ENCODE peak calls at places on chromosomes 4 and X, in ten cellular contexts. E is tibial artery, U is mucosa of descending colon, T is heart right ventricle, J is tibial nerve, R is lower leg skin, A is cardiac fibroblast, P is fibroblast of the aortic adventitia, S is adrenal gland, Y is heart left ventricle. Z is an unnamed sample.

GRCh38 chr4:53962516-53963225 is 101.7 kb downstream of the CHIC2 start:
- DNase-seq in S (no peak), T (no peak), P (peak; percentile 74), A (peak; percentile 77), J (no peak), Y (no peak), E (no peak), U (no peak), R (no peak), Z (peak; percentile 45)

GRCh38 chr4:2142630-2143427 is 83.7 kb downstream of the NAT8L start:
- DNase-seq in U (no peak), T (no peak), S (no peak), R (no peak), A (peak; percentile 8), Y (no peak), J (no peak), P (peak; percentile 25), E (no peak), Z (no peak)

GRCh38 chr4:85970535-85970934 is 389.3 kb downstream of the MAPK10 start:
- DNase-seq in S (no peak), Y (no peak), A (no peak), J (no peak), E (no peak), R (no peak), U (no peak), T (no peak), P (no peak), Z (no peak)

GRCh38 chr4:120536884-120537283 is 385.6 kb downstream of the PRDM5 start:
- DNase-seq in R (no peak), Y (no peak), U (no peak), T (no peak), S (no peak), J (no peak), E (no peak), P (no peak), A (no peak), Z (no peak)

GRCh38 chr4:155809835-155810234 is 51.0 kb downstream of the GUCY1B1 start:
- DNase-seq in P (peak; percentile 92), S (no peak), A (peak; percentile 95), U (no peak), Y (no peak), J (no peak), T (peak; percentile 10), E (no peak), R (no peak), Z (no peak)

GRCh38 chr4:15682340-15682725 is 706 bp downstream of the FAM200B start:
- DNase-seq in J (no peak), E (no peak), U (no peak), P (peak; percentile 48), S (no peak), Y (no peak), R (no peak), A (peak; percentile 71), T (no peak), Z (no peak)

GRCh38 chr4:5638316-5638715 is 70.0 kb downstream of the EVC2 start:
- DNase-seq in J (no peak), R (no peak), E (no peak), A (peak; percentile 91), T (no peak), Y (no peak), S (no peak), U (no peak), P (peak; percentile 75), Z (peak; percentile 44)

GRCh38 chr4:183962413-183962812 is 57.3 kb downstream of the STOX2 start:
- DNase-seq in A (no peak), R (no peak), P (no peak), S (no peak), J (no peak), T (no peak), Y (no peak), U (no peak), E (no peak), Z (no peak)

GRCh38 chrX:152958047-152958446 is 35.9 kb downstream of the PNMA5 start:
- DNase-seq in T (no peak), Y (no peak), R (no peak), J (no peak), U (no peak), A (no peak), P (no peak), E (no peak), S (no peak), Z (no peak)

DNA sequence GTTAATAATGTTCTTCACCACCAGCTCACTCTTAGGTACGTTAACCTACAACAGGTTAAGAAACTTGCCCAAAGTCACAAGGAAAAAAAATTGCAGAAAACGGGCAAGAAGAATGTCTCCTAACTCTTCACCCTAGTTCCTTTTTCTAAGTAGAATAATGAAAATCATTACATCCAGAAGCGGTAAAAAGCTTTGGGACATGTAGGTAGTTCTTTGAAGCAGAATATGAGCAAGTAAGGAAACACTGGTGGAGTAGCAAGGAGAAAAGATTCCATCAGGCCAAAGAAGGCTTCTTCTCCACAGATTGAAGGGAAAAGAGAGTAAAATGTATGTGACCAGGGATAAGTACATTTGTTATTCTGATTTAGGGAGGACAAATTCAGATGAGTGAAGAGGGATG is 4.1 kb downstream of the CAMK2D start:
- DNase-seq in Y (no peak), J (no peak), R (no peak), A (no peak), E (no peak), T (no peak), P (no peak), S (no peak), U (no peak), Z (no peak)
- H3K4me3 ChIP-seq in Y (no peak overlapping the region), J (no peak overlapping the region), R (no peak overlapping the region), A (no peak overlapping the region), E (no peak overlapping the region), T (no peak overlapping the region), P (peak overlapping the region; percentile 97), S (no peak overlapping the region), U (no peak overlapping the region), Z (no peak overlapping the region)

GRCh38 chr4:101237773-101238172 is 109.6 kb downstream of the PPP3CA start:
- DNase-seq in U (no peak), J (no peak), S (no peak), T (no peak), A (no peak), E (no peak), P (no peak), Y (no peak), R (no peak), Z (no peak)

GRCh38 chr4:101239685-101240084 is 107.6 kb downstream of the PPP3CA start:
- DNase-seq in R (no peak), S (no peak), P (no peak), Y (no peak), J (no peak), A (peak; percentile 23), T (no peak), U (no peak), E (no peak), Z (no peak)

GRCh38 chr4:101232074-101232776 is 115.1 kb downstream of the PPP3CA start:
- DNase-seq in J (peak; percentile 14), A (peak; percentile 92), T (peak; percentile 11), P (peak; percentile 90), S (peak; percentile 78), Y (peak; percentile 41), E (peak; percentile 28), U (no peak), R (peak; percentile 30), Z (no peak)

GRCh38 chr4:101238706-101239105 is 108.6 kb downstream of the PPP3CA start:
- DNase-seq in Y (no peak), S (no peak), R (no peak), P (peak; percentile 70), J (no peak), U (no peak), A (peak; percentile 77), E (no peak), T (no peak), Z (no peak)

GRCh38 chr4:101236097-101236496 is 111.2 kb downstream of the PPP3CA start:
- DNase-seq in U (no peak), E (no peak), S (no peak), R (no peak), J (no peak), T (no peak), P (no peak), Y (no peak), A (no peak), Z (no peak)
- TF ChIP-seq CTCF in U (no peak), E (no peak), S (no peak), R (no peak), J (no peak), T (no peak), P (no peak), Y (no peak), A (no peak), Z (no peak)

GRCh38 chr4:119044919-119045318 is 90.7 kb upstream of the MYOZ2 start:
- DNase-seq in J (no peak), T (no peak), E (no peak), Y (no peak), R (no peak), U (no peak), A (no peak), S (no peak), P (no peak), Z (no peak)
- H3K4me3 ChIP-seq in J (no peak overlapping the region), T (no peak overlapping the region), E (no peak overlapping the region), Y (no peak overlapping the region), R (no peak overlapping the region), U (no peak overlapping the region), A (no peak overlapping the region), S (no peak overlapping the region), P (no peak overlapping the region), Z (no peak overlapping the region)

DNA sequence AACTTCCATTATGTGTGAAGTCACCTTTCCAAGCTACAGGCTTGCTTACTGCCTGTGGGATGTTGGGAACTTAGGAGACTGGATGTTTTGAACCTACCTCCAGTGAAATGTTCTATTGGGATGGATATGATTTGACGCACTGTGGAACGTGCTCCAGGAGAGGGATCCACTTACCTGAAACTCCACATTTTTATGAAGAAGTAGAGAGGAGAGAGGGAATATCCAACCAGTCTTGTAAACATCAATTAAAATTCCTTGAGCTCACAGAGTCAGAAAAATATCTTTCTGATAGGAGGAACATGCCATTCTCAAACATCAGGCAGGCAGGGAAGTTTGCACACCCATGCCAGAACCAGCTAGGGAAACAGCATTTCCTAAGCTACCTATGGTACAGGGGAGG is 91.1 kb upstream of the MAOA start:
- DNase-seq in T (no peak), A (no peak), J (no peak), E (no peak), Y (no peak), S (no peak), P (no peak), R (no peak), U (no peak), Z (no peak)
- TF ChIP-seq CTCF in T (no peak), A (no peak), J (no peak), E (no peak), Y (no peak), S (no peak), P (no peak), R (no peak), U (no peak), Z (no peak)

GRCh38 chr4:26239796-26240195 is 81.0 kb upstream of the RBPJ start:
- DNase-seq in Y (no peak), P (no peak), A (no peak), T (no peak), J (no peak), S (no peak), R (no peak), U (no peak), E (no peak), Z (no peak)
- H3K4me3 ChIP-seq in Y (no peak overlapping the region), P (no peak overlapping the region), A (no peak overlapping the region), T (no peak overlapping the region), J (no peak overlapping the region), S (no peak overlapping the region), R (no peak overlapping the region), U (no peak overlapping the region), E (no peak overlapping the region), Z (no peak overlapping the region)